ENCODE peak calls at places on chromosomes 11 and 22, in seven cellular contexts. H is NCI-H510A; F is NCI-H1048; X is BE2C; R is AG10803; N is amniotic stem cell; J is stimulated activated CD8-positive, alpha-beta memory T cell treated with anti-CD3 and anti-CD28 coated beads, Interleukin-12 subunit alpha, Interleukin-12 subunit beta, amount 100 ng/mL, for 1 hour. E is an unnamed sample.

GRCh38 chr11:44036811-44037657 is 10.7 kb upstream of the ACCSL start:
- DNase-seq in H (peak; percentile 21), F (peak; percentile 48), X (peak; percentile 83), R (peak; percentile 87), N (peak; percentile 78), J (no peak), E (peak; percentile 89)

GRCh38 chr22:46098525-46099475 is 51.5 kb upstream of the PPARA start:
- DNase-seq in H (no peak), F (no peak), X (peak; percentile 87), R (no peak), N (no peak), J (no peak), E (no peak)

GRCh38 chr11:68370211-68371111 is 58.1 kb downstream of the LRP5 start:
- DNase-seq in H (no peak), F (no peak), X (peak; percentile 80), R (peak; percentile 47), N (no peak), J (no peak), E (peak; percentile 66)

GRCh38 chr11:11403763-11404725 is 51.0 kb upstream of the CSNK2A3 start:
- DNase-seq in H (no peak), F (no peak), X (no peak), R (peak; percentile 25), N (peak; percentile 24), J (no peak), E (peak; percentile 60)

GRCh38 chr22:39317084-39317755 is 2.2 kb downstream of the RPL3 start:
- DNase-seq in H (no peak), F (no peak), X (no peak), R (no peak), N (no peak), J (no peak), E (no peak)

GRCh38 chr11:118215262-118215661 is 9.5 kb downstream of the JAML start:
- DNase-seq in H (no peak), F (no peak), X (no peak), R (no peak), N (no peak), J (no peak), E (no peak)

GRCh38 chr22:48577014-48577690 is 1250.5 kb downstream of the BRD1 start:
- DNase-seq in H (no peak), F (no peak), X (no peak), R (no peak), N (no peak), J (no peak), E (no peak)

GRCh38 chr11:67276821-67277230 is 10.6 kb downstream of the GRK2 start:
- DNase-seq in H (peak; percentile 21), F (no peak), X (peak; percentile 88), R (peak; percentile 52), N (no peak), J (no peak), E (peak; percentile 74)

GRCh38 chr11:12509371-12509770 is 132.0 kb downstream of the PARVA start:
- DNase-seq in H (no peak), F (no peak), X (no peak), R (no peak), N (no peak), J (no peak), E (no peak)

GRCh38 chr11:120385110-120385509 is 48.9 kb downstream of the ARHGEF12 start:
- DNase-seq in H (no peak), F (no peak), X (peak; percentile 20), R (no peak), N (no peak), J (no peak), E (no peak)

GRCh38 chr11:88231894-88232482 is 56.7 kb upstream of the RAB38 start:
- DNase-seq in H (no peak), F (no peak), X (peak; percentile 23), R (peak; percentile 44), N (no peak), J (no peak), E (no peak)

GRCh38 chr11:62088331-62088933 is 35.4 kb upstream of the INCENP start:
- DNase-seq in H (no peak), F (no peak), X (no peak), R (no peak), N (no peak), J (no peak), E (no peak)

GRCh38 chr11:13316528-13316961 is 39.0 kb downstream of the BMAL1 start:
- DNase-seq in H (no peak), F (no peak), X (no peak), R (peak; percentile 83), N (peak; percentile 12), J (no peak), E (peak; percentile 63)

GRCh38 chr11:11370263-11371060 is 17.4 kb upstream of the CSNK2A3 start:
- DNase-seq in H (no peak), F (no peak), X (no peak), R (no peak), N (no peak), J (no peak), E (no peak)

E was measured in Right ventricle myocardium superior.